ENCODE peak calls at places on chromosomes 7 and 10, in four cellular contexts. U is A549; S is hepatocyte; W is naive thymus-derived CD4-positive, alpha-beta T cell. H is an unnamed sample. For H3K4me1, the result is how much of the 10 kb centered on the place peaks cover.

GRCh38 chr7:149615690-149616270 is 118.2 kb upstream of the ZNF746 start:
- DNase-seq in U (no peak), S (no peak), W (no peak), H (no peak)

GRCh38 chr7:155834486-155835048 is 22.3 kb upstream of the SHH start:
- DNase-seq in U (no peak), S (no peak), W (no peak), H (no peak)

GRCh38 chr10:79449181-79450146 is 4.0 kb upstream of the ZCCHC24 start:
- DNase-seq in U (no peak), S (no peak), W (no peak), H (no peak)

GRCh38 chr10:4691776-4692175 is 134.2 kb upstream of the AKR1E2 start:
- DNase-seq in U (no peak), S (no peak), W (no peak), H (no peak)

GRCh38 chr10:100827819-100828743 is 82.7 kb downstream of the PAX2 start:
- DNase-seq in U (peak), S (peak), W (peak), H (peak)

GRCh38 chr7:27784399-27785053 is 44.6 kb downstream of the TAX1BP1 start:
- DNase-seq in U (peak), S (peak), W (no peak), H (no peak)

GRCh38 chr10:6037975-6038624 is 24.1 kb downstream of the IL2RA start:
- DNase-seq in U (no peak), S (no peak), W (peak), H (no peak)

GRCh38 chr7:28174901-28175661 is 5.5 kb downstream of the JAZF1 start:
- DNase-seq in U (no peak), S (no peak), W (no peak), H (no peak)

GRCh38 chr10:110865804-110866482 is 5.8 kb upstream of the PDCD4 start:
- DNase-seq in U (no peak), S (peak), W (no peak), H (no peak)

GRCh38 chr7:38929460-38930171 is 20.6 kb upstream of the VPS41 start:
- DNase-seq in U (no peak), S (no peak), W (no peak), H (no peak)

GRCh38 chr7:143906176-143906575 is 4.2 kb upstream of the TCAF1 start:
- DNase-seq in U (no peak), S (no peak), W (no peak), H (no peak)

GRCh38 chr10:44070282-44070681 is 314.6 kb downstream of the CXCL12 start:
- DNase-seq in U (no peak), S (no peak), W (no peak), H (no peak)

GRCh38 chr10:5854178-5854570 is 35.5 kb downstream of the ANKRD16 start:
- DNase-seq in U (no peak), S (no peak), W (no peak), H (no peak)

GRCh38 chr7:1274121-1274875 is 41.6 kb downstream of the UNCX start:
- DNase-seq in U (no peak), S (no peak), W (no peak), H (no peak)

GRCh38 chr7:93115796-93116195 is 2.0 kb downstream of the SAMD9 start:
- DNase-seq in U (peak), S (no peak), W (peak), H (no peak)

GRCh38 chr10:101489355-101489754 is 98.7 kb downstream of the POLL start:
- DNase-seq in U (no peak), S (no peak), W (no peak), H (no peak)

GRCh38 chr10:42615419-42615818 is 23.0 kb downstream of the ZNF33B start:
- DNase-seq in U (no peak), S (no peak), W (no peak), H (no peak)

GRCh38 chr7:25949672-25950487 is 202.1 kb upstream of the NFE2L3 start:
- DNase-seq in U (no peak), S (peak), W (no peak), H (no peak)

GRCh38 chr10:75356484-75356883 is 45.1 kb downstream of the ZNF503 start:
- DNase-seq in U (no peak), S (no peak), W (no peak), H (no peak)

GRCh38 chr7:36363515-36363914 is 26.1 kb upstream of the ANLN start:
- DNase-seq in U (no peak), S (no peak), W (no peak), H (no peak)

GRCh38 chr10:116719712-116720111 is 22.7 kb downstream of the HSPA12A start:
- DNase-seq in U (no peak), S (no peak), W (no peak), H (no peak)

GRCh38 chr7:158432369-158433270 is 155.0 kb downstream of the PTPRN2 start:
- DNase-seq in U (peak), S (peak), W (no peak), H (no peak)

GRCh38 chr10:119364941-119365340 is 157.6 kb downstream of the GRK5 start:
- DNase-seq in U (no peak), S (peak), W (no peak), H (no peak)

GRCh38 chr7:28697898-28698563 is 260.1 kb downstream of the TRIL start:
- DNase-seq in U (no peak), S (no peak), W (no peak), H (no peak)

GRCh38 chr7:158570449-158571170 is 17.0 kb downstream of the PTPRN2 start:
- DNase-seq in U (no peak), S (no peak), W (no peak), H (no peak)

GRCh38 chr7:47536705-47537611 is 45.0 kb downstream of the TNS3 start:
- DNase-seq in U (no peak), S (peak), W (no peak), H (peak)

GRCh38 chr10:72275351-72276012 is 1.8 kb downstream of the DDIT4 start:
- DNase-seq in U (no peak), S (no peak), W (no peak), H (no peak)

DNA sequence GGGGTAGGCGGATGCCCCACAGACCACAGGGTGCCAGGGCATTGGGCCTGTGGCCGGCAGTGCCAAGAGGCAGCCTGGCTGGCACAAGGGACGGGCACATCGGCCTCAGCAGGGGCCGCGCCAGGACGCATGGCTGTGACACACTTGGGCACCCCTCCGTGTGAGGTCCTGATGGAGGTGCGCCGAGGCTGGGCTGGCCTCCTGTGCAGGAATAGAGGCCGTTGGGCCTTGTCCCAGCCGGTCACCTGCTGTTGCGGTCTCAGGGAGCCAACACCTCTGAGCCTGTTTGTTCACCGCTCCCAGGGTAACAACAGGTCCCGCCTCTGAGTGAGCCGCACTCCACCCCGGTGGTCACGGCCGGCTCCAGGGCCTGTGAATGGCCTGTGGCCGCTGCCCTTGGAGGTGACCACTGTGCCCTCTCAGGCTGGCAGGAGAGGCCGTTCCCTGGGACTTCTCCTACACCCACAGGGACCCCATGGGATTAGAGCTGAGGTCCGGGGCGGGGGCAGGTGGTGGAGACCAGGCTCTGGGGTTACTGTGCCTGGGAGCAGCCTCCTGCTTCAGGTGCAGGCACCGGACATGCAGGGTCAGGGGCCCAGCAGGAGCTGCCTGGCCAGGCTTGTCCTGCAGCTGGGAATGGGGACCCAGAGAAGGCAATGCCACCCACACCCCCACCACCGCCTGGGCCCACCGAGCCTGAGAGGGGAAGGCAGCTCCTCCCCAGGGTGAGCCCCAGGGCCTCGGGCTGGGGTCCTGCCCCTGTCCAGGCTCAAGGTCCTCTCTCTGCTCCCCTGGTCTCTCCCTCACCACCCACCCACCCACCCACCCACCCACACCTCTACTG is 12.0 kb downstream of the PWWP2B start:
- DNase-seq in U (no peak), S (no peak), W (no peak), H (peak)
- H3K4me1 ChIP-seq in U (under half), S (half or more), W (under half), H (under half)

GRCh38 chr7:104926189-104926904 is 87.7 kb upstream of the KMT2E start:
- DNase-seq in U (no peak), S (peak), W (no peak), H (no peak)
- H3K27ac ChIP-seq in U (no peak), S (peak), W (no peak), H (no peak)

GRCh38 chr7:130994378-130995115 is 260.5 kb upstream of the KLF14 start:
- DNase-seq in U (no peak), S (peak), W (no peak), H (peak)
- H3K4me1 ChIP-seq in U (half or more), S (under half), W (half or more), H (half or more)

GRCh38 chr7:15571303-15571878 is 9.6 kb upstream of the AGMO start:
- DNase-seq in U (no peak), S (no peak), W (no peak), H (no peak)

GRCh38 chr7:15567036-15567435 is 5.2 kb upstream of the AGMO start:
- DNase-seq in U (no peak), S (no peak), W (no peak), H (no peak)

GRCh38 chr7:15566476-15566875 is 4.7 kb upstream of the AGMO start:
- DNase-seq in U (no peak), S (no peak), W (no peak), H (no peak)

GRCh38 chr7:15561840-15562239 is at the start of gene AGMO:
- DNase-seq in U (no peak), S (peak), W (no peak), H (no peak)

GRCh38 chr7:15567652-15568051 is 5.8 kb upstream of the AGMO start:
- DNase-seq in U (no peak), S (no peak), W (no peak), H (no peak)
- H3K27ac ChIP-seq in U (no peak), S (no peak), W (no peak), H (no peak)

DNA sequence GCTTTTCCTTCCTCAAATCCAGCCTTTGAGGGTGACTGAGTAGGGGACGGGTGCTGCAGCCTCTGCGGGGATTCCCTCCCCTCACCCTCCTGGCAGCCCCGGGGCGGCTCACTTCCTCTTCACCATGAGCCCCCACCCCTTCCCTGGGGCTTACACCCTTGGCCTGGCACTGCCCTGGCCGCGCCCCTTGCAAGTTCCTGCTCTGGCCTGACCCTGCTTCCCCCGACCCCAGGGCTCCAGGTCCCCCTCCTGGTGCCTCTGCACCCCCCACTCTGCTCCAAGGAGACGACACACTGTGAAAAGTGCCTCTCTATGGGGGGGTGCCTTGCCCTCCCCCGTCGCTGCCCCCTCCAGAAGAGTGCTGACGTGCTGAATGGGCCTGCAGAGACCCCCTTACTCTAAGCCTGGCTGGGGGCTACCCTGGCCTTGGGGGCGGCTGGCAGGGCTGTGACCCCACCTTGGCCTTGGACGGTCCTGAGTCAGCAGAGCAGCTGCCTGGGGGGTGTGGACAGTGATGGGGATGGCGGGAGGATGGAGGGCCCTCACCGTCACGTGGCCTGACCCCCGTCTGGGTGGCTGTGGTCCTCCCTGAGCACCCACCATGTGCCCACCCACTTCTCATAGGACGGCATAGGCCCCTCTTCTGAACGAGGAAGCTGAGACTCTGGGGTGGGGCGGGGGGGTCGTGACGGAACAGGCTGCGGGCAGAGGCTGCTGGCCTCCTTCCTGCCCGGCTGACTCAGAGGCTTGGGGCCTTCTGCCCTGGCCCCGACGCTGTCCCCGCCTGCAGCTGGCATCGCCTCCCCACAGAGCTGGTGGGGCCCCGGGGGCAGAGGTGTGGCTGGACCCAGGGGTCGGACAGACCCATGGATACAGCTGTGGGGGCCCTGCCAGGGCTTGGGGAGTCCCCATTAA is 9.8 kb downstream of the LFNG start:
- DNase-seq in U (peak), S (no peak), W (peak), H (no peak)
- H3K4me1 ChIP-seq in U (half or more), S (under half), W (half or more), H (under half)

DNA sequence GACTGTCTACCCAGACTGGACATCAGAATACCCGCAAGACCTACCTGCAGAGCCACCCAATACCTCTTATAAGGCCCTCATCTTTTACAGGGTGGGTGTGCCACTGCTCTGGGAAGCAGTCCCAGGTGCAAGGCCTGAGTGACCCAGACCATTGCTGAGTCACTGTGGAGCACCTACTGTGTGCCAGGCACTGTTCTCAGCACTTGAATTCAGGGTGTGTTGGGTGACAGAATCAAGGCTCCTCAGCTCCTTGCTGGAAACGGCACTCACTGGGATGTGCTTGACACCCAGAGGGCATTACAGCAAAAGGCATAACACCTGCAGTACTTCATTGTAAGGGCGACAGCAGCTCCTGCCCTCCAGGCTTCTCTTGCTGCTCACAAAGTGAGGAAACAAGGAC is 7.1 kb downstream of the CAMK2B start:
- DNase-seq in U (no peak), S (no peak), W (no peak), H (no peak)
- H3K27ac ChIP-seq in U (no peak), S (no peak), W (no peak), H (no peak)

DNA sequence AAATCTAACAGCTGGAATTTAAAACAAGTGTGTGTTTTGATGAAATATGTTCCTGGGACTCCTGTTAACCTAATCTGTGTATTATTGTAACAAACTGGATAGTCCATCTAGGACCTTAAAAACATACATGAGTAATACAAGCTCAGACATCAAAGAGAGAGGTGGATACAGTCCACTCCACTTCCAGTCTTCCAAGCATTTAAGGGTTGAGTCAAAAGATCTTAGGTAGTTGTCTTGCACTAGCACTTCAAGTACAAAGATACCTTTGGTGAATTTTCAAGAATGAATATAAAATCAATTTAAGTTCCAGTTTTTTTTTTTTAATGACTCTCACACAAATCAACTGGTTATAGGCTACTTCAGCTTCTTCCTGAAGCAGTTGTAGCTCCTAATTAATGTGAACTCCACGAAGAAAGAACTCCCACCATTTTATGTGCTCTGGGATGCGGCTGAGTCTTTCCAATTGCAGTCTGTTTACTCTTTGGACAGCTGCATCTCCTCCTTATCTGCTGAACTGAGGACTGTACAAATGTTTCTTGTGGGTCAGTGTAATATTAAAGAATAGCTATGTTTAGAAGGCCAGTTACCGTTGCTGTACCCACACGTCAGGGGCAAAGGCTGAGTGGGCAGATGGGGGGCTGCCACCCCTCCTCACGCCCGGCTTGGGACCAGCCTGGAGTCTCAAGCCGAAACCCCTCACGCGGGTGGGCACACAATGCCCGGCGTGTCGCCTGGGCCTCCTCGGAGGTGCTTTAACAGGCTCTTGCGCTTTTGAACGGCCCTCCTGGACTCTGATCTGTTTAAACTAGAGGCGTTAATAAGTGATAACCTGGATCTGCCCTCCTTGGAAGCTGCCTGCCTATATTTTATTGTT is 2.9 kb upstream of the IGF2BP3 start:
- DNase-seq in U (no peak), S (no peak), W (peak), H (no peak)
- H3K4me1 ChIP-seq in U (under half), S (under half), W (under half), H (under half)

GRCh38 chr10:77602913-77603528 is 34.6 kb downstream of the KCNMA1 start:
- DNase-seq in U (no peak), S (no peak), W (no peak), H (no peak)

GRCh38 chr10:77603529-77603927 is 34.1 kb downstream of the KCNMA1 start:
- DNase-seq in U (no peak), S (no peak), W (no peak), H (no peak)

GRCh38 chr10:77605466-77605865 is 32.1 kb downstream of the KCNMA1 start:
- DNase-seq in U (no peak), S (no peak), W (no peak), H (no peak)

GRCh38 chr10:77604941-77605351 is 32.7 kb downstream of the KCNMA1 start:
- DNase-seq in U (no peak), S (no peak), W (no peak), H (peak)

GRCh38 chr10:77604063-77604462 is 33.5 kb downstream of the KCNMA1 start:
- DNase-seq in U (no peak), S (no peak), W (no peak), H (no peak)
- H3K27ac ChIP-seq in U (peak), S (no peak), W (no peak), H (no peak)

GRCh38 chr7:130367836-130368235 is 12.5 kb upstream of the CPA1 start:
- DNase-seq in U (no peak), S (no peak), W (no peak), H (no peak)
- H3K4me1 ChIP-seq in U (under half), S (half or more), W (under half), H (under half)

GRCh38 chr7:4973728-4974198 is 14.8 kb upstream of the MMD2 start:
- DNase-seq in U (peak), S (peak), W (peak), H (peak)
- H3K27ac ChIP-seq in U (peak), S (peak), W (peak), H (peak)